ENCODE peak calls at places on chromosomes 2 and 18, in four cellular contexts. One of them, this sample, is unnamed.

GRCh38 chr2:25276569-25277465 is 64.9 kb downstream of the DNMT3A start:
- DNase-seq in K562: peak; percentile 71
- DNase-seq in Karpas-422: peak; percentile 68
- DNase-seq in fibroblast of lung: no peak
- DNase-seq in this sample: no peak

GRCh38 chr2:177577075-177577474 is 184.5 kb downstream of the AGPS start:
- DNase-seq in K562: no peak
- DNase-seq in Karpas-422: no peak
- DNase-seq in fibroblast of lung: no peak
- DNase-seq in this sample: no peak

GRCh38 chr18:58884694-58885093 is 20.0 kb downstream of the ZNF532 start:
- DNase-seq in K562: no peak
- DNase-seq in Karpas-422: no peak
- DNase-seq in fibroblast of lung: no peak
- DNase-seq in this sample: no peak

GRCh38 chr2:202488671-202489070 is 112.5 kb downstream of the BMPR2 start:
- DNase-seq in K562: no peak
- DNase-seq in Karpas-422: no peak
- DNase-seq in fibroblast of lung: no peak
- DNase-seq in this sample: no peak

GRCh38 chr2:236343400-236344161 is 79.4 kb upstream of the ASB18 start:
- DNase-seq in K562: peak; percentile 55
- DNase-seq in Karpas-422: peak; percentile 90
- DNase-seq in fibroblast of lung: peak; percentile 81
- DNase-seq in this sample: peak; percentile 73

GRCh38 chr2:231545105-231545902 is 15.1 kb upstream of the NMUR1 start:
- DNase-seq in K562: no peak
- DNase-seq in Karpas-422: no peak
- DNase-seq in fibroblast of lung: peak; percentile 79
- DNase-seq in this sample: no peak

GRCh38 chr18:23585007-23585871 is 1.1 kb downstream of the NPC1 start:
- DNase-seq in K562: peak; percentile 42
- DNase-seq in Karpas-422: peak; percentile 73
- DNase-seq in fibroblast of lung: no peak
- DNase-seq in this sample: peak; percentile 61

GRCh38 chr2:75562513-75562864 is 1.8 kb upstream of the EVA1A start:
- DNase-seq in K562: no peak
- DNase-seq in Karpas-422: no peak
- DNase-seq in fibroblast of lung: no peak
- DNase-seq in this sample: no peak

GRCh38 chr2:42618972-42619371 is 50.5 kb downstream of the MTA3 start:
- DNase-seq in K562: no peak
- DNase-seq in Karpas-422: no peak
- DNase-seq in fibroblast of lung: peak; percentile 44
- DNase-seq in this sample: peak; percentile 72

GRCh38 chr2:96527052-96527964 is 9.2 kb upstream of the ARID5A start:
- DNase-seq in K562: no peak
- DNase-seq in Karpas-422: no peak
- DNase-seq in fibroblast of lung: peak; percentile 47
- DNase-seq in this sample: peak; percentile 77

GRCh38 chr2:64142817-64143153 is 1.4 kb downstream of the PELI1 start:
- DNase-seq in K562: no peak
- DNase-seq in Karpas-422: no peak
- DNase-seq in fibroblast of lung: peak; percentile 43
- DNase-seq in this sample: peak; percentile 20

GRCh38 chr2:3154694-3155093 is 222.9 kb downstream of the EIPR1 start:
- DNase-seq in K562: no peak
- DNase-seq in Karpas-422: peak; percentile 52
- DNase-seq in fibroblast of lung: no peak
- DNase-seq in this sample: no peak

GRCh38 chr2:128834203-128834602 is 515.5 kb upstream of the HS6ST1 start:
- DNase-seq in K562: no peak
- DNase-seq in Karpas-422: no peak
- DNase-seq in fibroblast of lung: no peak
- DNase-seq in this sample: no peak

GRCh38 chr2:26891-27290 is 19.4 kb downstream of the FAM110C start:
- DNase-seq in K562: no peak
- DNase-seq in Karpas-422: no peak
- DNase-seq in fibroblast of lung: no peak
- DNase-seq in this sample: no peak

GRCh38 chr2:55718165-55719008 is 24.7 kb upstream of the PNPT1 start:
- DNase-seq in K562: peak; percentile 45
- DNase-seq in Karpas-422: peak; percentile 89
- DNase-seq in fibroblast of lung: peak; percentile 77
- DNase-seq in this sample: peak; percentile 84

GRCh38 chr2:196987654-196988364 is 61.3 kb upstream of the PGAP1 start:
- DNase-seq in K562: no peak
- DNase-seq in Karpas-422: no peak
- DNase-seq in fibroblast of lung: peak; percentile 98
- DNase-seq in this sample: peak; percentile 99

GRCh38 chr2:200040831-200041230 is 85.4 kb downstream of the MAIP1 start:
- DNase-seq in K562: no peak
- DNase-seq in Karpas-422: no peak
- DNase-seq in fibroblast of lung: peak; percentile 84
- DNase-seq in this sample: no peak

GRCh38 chr2:152115952-152116351 is 17.1 kb upstream of the CACNB4 start:
- DNase-seq in K562: no peak
- DNase-seq in Karpas-422: no peak
- DNase-seq in fibroblast of lung: no peak
- DNase-seq in this sample: no peak

GRCh38 chr18:41594582-41594981 is 360.5 kb upstream of the PIK3C3 start:
- DNase-seq in K562: no peak
- DNase-seq in Karpas-422: no peak
- DNase-seq in fibroblast of lung: peak; percentile 15
- DNase-seq in this sample: no peak

GRCh38 chr2:164849506-164849905 is 7.9 kb upstream of the COBLL1 start:
- DNase-seq in K562: no peak
- DNase-seq in Karpas-422: no peak
- DNase-seq in fibroblast of lung: no peak
- DNase-seq in this sample: no peak

GRCh38 chr2:10521356-10521755 is 73.2 kb upstream of the ODC1 start:
- DNase-seq in K562: no peak
- DNase-seq in Karpas-422: no peak
- DNase-seq in fibroblast of lung: no peak
- DNase-seq in this sample: no peak

GRCh38 chr18:12827588-12827987 is 56.4 kb downstream of the PTPN2 start:
- DNase-seq in K562: no peak
- DNase-seq in Karpas-422: no peak
- DNase-seq in fibroblast of lung: no peak
- DNase-seq in this sample: no peak

GRCh38 chr2:102843759-102844443 is 82.1 kb downstream of the TMEM182 start:
- DNase-seq in K562: no peak
- DNase-seq in Karpas-422: no peak
- DNase-seq in fibroblast of lung: no peak
- DNase-seq in this sample: no peak

GRCh38 chr2:35978218-35978617 is 377.4 kb upstream of the CRIM1 start:
- DNase-seq in K562: no peak
- DNase-seq in Karpas-422: no peak
- DNase-seq in fibroblast of lung: peak; percentile 6
- DNase-seq in this sample: no peak

GRCh38 chr2:140734992-140735391 is 1395.8 kb downstream of the LRP1B start:
- DNase-seq in K562: no peak
- DNase-seq in Karpas-422: no peak
- DNase-seq in fibroblast of lung: no peak
- DNase-seq in this sample: no peak

DNA sequence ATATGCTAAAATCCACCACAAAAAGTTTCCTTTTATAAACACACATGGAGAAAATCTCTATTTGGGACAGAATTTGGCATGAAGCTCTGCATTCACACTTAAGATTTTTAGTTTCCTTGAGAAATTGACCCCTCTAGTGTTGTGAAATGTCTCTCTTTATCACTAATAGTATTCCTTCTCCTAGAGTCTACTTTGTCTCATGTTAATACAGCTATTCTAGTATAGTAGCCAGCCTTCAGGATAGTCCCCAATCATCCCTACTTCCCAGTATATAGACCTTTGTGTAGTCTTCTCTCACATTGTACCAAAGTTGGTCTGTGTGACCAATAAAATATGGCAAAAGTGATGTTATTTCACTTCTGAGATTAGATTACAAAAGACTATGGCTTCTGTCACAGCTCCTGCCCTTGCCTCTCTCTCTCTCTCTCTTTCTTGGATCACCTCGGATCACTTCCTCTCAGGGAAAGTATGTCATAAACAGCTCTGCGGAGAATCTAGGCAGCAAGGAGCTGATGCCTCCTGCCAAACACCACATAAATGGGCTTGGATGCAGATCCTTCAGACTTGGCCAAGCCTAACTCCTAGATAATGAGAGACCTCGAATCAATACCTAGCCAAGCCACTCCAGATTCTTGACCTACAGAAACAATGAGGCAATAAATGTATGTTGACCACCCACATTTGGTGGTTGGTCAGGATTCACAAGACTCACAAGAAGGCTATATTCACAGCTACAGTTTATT is 59.7 kb upstream of the NABP1 start:
- DNase-seq in K562: no peak
- DNase-seq in Karpas-422: no peak
- DNase-seq in fibroblast of lung: no peak
- DNase-seq in this sample: no peak
- H3K4me2 ChIP-seq in K562: no peak overlapping the region
- H3K4me2 ChIP-seq in Karpas-422: no peak overlapping the region
- H3K4me2 ChIP-seq in fibroblast of lung: no peak overlapping the region
- H3K4me2 ChIP-seq in this sample: no peak overlapping the region

DNA sequence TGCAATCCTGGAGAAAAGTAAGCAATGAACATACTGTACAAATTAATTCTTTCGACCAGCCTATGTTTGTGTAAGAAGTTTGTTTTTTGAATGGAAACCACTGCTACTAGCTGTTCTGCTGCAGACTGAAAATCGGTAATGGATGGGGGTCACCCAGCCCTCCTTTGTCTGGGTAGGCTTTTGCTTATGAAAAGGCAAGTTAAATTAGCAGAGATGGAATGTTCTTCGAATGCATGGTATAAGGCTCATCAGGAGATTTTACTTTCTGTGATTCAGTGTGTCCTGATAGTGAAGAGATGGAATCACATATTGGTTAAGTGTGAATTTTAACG is 53.8 kb downstream of the EEF1B2 start:
- DNase-seq in K562: no peak
- DNase-seq in Karpas-422: no peak
- DNase-seq in fibroblast of lung: no peak
- DNase-seq in this sample: no peak
- H3K4me2 ChIP-seq in K562: no peak overlapping the region
- H3K4me2 ChIP-seq in Karpas-422: no peak overlapping the region
- H3K4me2 ChIP-seq in fibroblast of lung: peak overlapping the region; percentile 59
- H3K4me2 ChIP-seq in this sample: peak overlapping the region; percentile 89

GRCh38 chr2:106885981-106886915 is at the start of gene ST6GAL2:
- DNase-seq in K562: no peak
- DNase-seq in Karpas-422: no peak
- DNase-seq in fibroblast of lung: no peak
- DNase-seq in this sample: peak; percentile 39
- H3K4me2 ChIP-seq in K562: no peak within 1 kb of the TSS
- H3K4me2 ChIP-seq in Karpas-422: no peak within 1 kb of the TSS
- H3K4me2 ChIP-seq in fibroblast of lung: peak within 1 kb of the TSS; percentile 25
- H3K4me2 ChIP-seq in this sample: peak within 1 kb of the TSS; percentile 49

GRCh38 chr2:50820176-50820575 is 211.8 kb downstream of the NRXN1 start:
- DNase-seq in K562: no peak
- DNase-seq in Karpas-422: no peak
- DNase-seq in fibroblast of lung: no peak
- DNase-seq in this sample: no peak
- H3K4me2 ChIP-seq in K562: no peak overlapping the region
- H3K4me2 ChIP-seq in Karpas-422: no peak overlapping the region
- H3K4me2 ChIP-seq in fibroblast of lung: no peak overlapping the region
- H3K4me2 ChIP-seq in this sample: no peak overlapping the region

GRCh38 chr2:134718095-134718955 is 475 bp downstream of the TMEM163 start:
- DNase-seq in K562: no peak
- DNase-seq in Karpas-422: peak; percentile 48
- DNase-seq in fibroblast of lung: no peak
- DNase-seq in this sample: peak; percentile 10
- H3K4me2 ChIP-seq in K562: no peak overlapping the region
- H3K4me2 ChIP-seq in Karpas-422: peak overlapping the region; percentile 68
- H3K4me2 ChIP-seq in fibroblast of lung: no peak overlapping the region
- H3K4me2 ChIP-seq in this sample: no peak overlapping the region

DNA sequence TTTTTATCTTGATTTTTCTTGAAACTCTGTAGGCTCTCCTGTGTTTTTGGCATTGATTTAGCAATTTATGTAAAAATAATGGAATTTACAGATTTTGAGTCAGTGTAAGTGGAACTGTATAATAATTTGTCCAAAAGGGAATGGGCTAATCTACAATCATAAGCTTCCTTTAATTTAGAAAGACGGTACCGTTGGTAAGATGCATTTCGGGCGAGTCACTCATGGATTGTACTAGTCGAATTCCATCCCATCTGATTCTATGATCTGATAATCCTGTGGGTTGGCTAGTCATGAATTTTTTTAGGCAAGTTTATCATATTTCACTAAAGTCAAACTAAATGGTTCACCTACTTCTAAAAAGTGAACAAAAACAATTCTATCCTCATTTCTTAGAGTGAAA is 133.4 kb downstream of the ZNF407 start:
- DNase-seq in K562: no peak
- DNase-seq in Karpas-422: no peak
- DNase-seq in fibroblast of lung: peak; percentile 47
- DNase-seq in this sample: peak; percentile 85
- H3K4me2 ChIP-seq in K562: no peak overlapping the region
- H3K4me2 ChIP-seq in Karpas-422: no peak overlapping the region
- H3K4me2 ChIP-seq in fibroblast of lung: peak overlapping the region; percentile 5
- H3K4me2 ChIP-seq in this sample: peak overlapping the region; percentile 69

GRCh38 chr18:9096698-9097097 is 5.8 kb upstream of the NDUFV2 start:
- DNase-seq in K562: no peak
- DNase-seq in Karpas-422: no peak
- DNase-seq in fibroblast of lung: no peak
- DNase-seq in this sample: no peak

GRCh38 chr18:9096013-9096383 is 6.5 kb upstream of the NDUFV2 start:
- DNase-seq in K562: no peak
- DNase-seq in Karpas-422: no peak
- DNase-seq in fibroblast of lung: no peak
- DNase-seq in this sample: no peak

GRCh38 chr18:9094307-9095226 is 7.9 kb upstream of the NDUFV2 start:
- DNase-seq in K562: no peak
- DNase-seq in Karpas-422: no peak
- DNase-seq in fibroblast of lung: peak; percentile 83
- DNase-seq in this sample: peak; percentile 82

GRCh38 chr18:9097349-9097748 is 5.2 kb upstream of the NDUFV2 start:
- DNase-seq in K562: no peak
- DNase-seq in Karpas-422: no peak
- DNase-seq in fibroblast of lung: no peak
- DNase-seq in this sample: no peak

DNA sequence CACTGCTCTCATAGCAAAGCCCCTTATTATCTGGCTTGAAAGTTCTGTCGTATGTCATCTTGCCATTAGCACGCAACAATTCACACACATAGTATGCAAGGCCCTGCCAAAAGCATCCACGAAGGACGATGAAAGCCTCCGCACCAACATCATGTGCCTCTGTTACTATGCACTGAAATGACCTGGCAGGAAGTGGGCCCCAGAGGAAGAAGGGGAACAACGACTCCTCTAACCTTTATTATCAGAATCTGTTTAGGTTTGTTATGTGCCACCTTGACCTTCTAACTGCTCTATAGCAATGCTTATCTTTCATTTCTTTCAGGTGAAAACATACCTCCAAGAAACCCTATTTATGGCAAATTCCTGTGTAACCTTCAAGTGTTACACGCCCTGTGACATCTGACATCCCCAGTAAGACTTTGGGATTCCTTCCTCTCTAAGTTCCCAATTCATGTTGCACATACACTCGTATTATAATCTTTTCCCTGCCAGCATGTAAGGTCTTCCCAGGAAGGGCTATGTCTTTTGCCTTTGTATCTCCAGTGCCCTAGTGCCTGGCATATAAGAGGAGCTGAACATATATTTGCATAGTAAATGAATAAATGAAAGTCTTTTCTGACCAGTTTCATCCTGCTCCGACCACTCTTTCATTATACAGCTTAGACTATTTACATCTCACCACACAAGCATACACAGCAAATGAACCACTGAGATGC is 7.0 kb upstream of the NDUFV2 start:
- DNase-seq in K562: no peak
- DNase-seq in Karpas-422: no peak
- DNase-seq in fibroblast of lung: peak; percentile 59
- DNase-seq in this sample: no peak
- H3K4me2 ChIP-seq in K562: peak overlapping the region; percentile 61
- H3K4me2 ChIP-seq in Karpas-422: peak overlapping the region; percentile 19
- H3K4me2 ChIP-seq in fibroblast of lung: peak overlapping the region; percentile 11
- H3K4me2 ChIP-seq in this sample: peak overlapping the region; percentile 71